ENCODE peak calls at places on chromosomes 4 and X, in five cellular contexts. One of them, this sample, is unnamed.

GRCh38 chr4:71396382-71396781 is 57.6 kb downstream of the SLC4A4 start:
- DNase-seq in adrenal gland: no peak
- DNase-seq in tibial nerve: no peak
- DNase-seq in sigmoid colon: no peak
- DNase-seq in ovary: no peak
- DNase-seq in this sample: no peak

GRCh38 chr4:177485528-177485927 is 43.3 kb upstream of the AGA start:
- DNase-seq in ovary: no peak
- DNase-seq in sigmoid colon: no peak
- DNase-seq in tibial nerve: no peak
- DNase-seq in adrenal gland: no peak
- DNase-seq in this sample: no peak

GRCh38 chr4:164871673-164872072 is 5.3 kb upstream of the APELA start:
- DNase-seq in ovary: no peak
- DNase-seq in sigmoid colon: no peak
- DNase-seq in tibial nerve: no peak
- DNase-seq in adrenal gland: no peak
- DNase-seq in this sample: no peak

GRCh38 chr4:168509786-168510185 is 12.9 kb downstream of the PALLD start:
- DNase-seq in tibial nerve: no peak
- DNase-seq in adrenal gland: no peak
- DNase-seq in sigmoid colon: no peak
- DNase-seq in ovary: no peak
- DNase-seq in this sample: no peak

GRCh38 chr4:7938513-7939376 is 916 bp downstream of the AFAP1 start:
- DNase-seq in tibial nerve: peak; percentile 17
- DNase-seq in sigmoid colon: peak; percentile 76
- DNase-seq in ovary: peak; percentile 44
- DNase-seq in adrenal gland: no peak
- DNase-seq in this sample: peak; percentile 58

GRCh38 chrX:46637937-46638336 is 64.4 kb downstream of the CHST7 start:
- DNase-seq in ovary: no peak
- DNase-seq in sigmoid colon: no peak
- DNase-seq in adrenal gland: no peak
- DNase-seq in tibial nerve: no peak
- DNase-seq in this sample: no peak

GRCh38 chr4:104063341-104063740 is 343.6 kb upstream of the TACR3 start:
- DNase-seq in adrenal gland: no peak
- DNase-seq in tibial nerve: no peak
- DNase-seq in sigmoid colon: no peak
- DNase-seq in ovary: no peak
- DNase-seq in this sample: no peak

GRCh38 chrX:48956728-48957414 is 536 bp downstream of the OTUD5 start:
- DNase-seq in sigmoid colon: no peak
- DNase-seq in ovary: peak; percentile 31
- DNase-seq in tibial nerve: no peak
- DNase-seq in adrenal gland: peak; percentile 50
- DNase-seq in this sample: peak; percentile 57

GRCh38 chrX:23435575-23435974 is 100.9 kb downstream of the PTCHD1 start:
- DNase-seq in adrenal gland: no peak
- DNase-seq in tibial nerve: no peak
- DNase-seq in sigmoid colon: no peak
- DNase-seq in ovary: no peak
- DNase-seq in this sample: no peak

GRCh38 chrX:50168305-50168704 is 32.5 kb downstream of the AKAP4 start:
- DNase-seq in adrenal gland: no peak
- DNase-seq in tibial nerve: no peak
- DNase-seq in sigmoid colon: no peak
- DNase-seq in ovary: no peak
- DNase-seq in this sample: no peak

GRCh38 chr4:180542445-180543100 is 1700.6 kb upstream of the TENM3 start:
- DNase-seq in sigmoid colon: no peak
- DNase-seq in adrenal gland: peak; percentile 77
- DNase-seq in tibial nerve: no peak
- DNase-seq in ovary: no peak
- DNase-seq in this sample: no peak

GRCh38 chrX:13605611-13606010 is 36.2 kb downstream of the EGFL6 start:
- DNase-seq in ovary: no peak
- DNase-seq in tibial nerve: no peak
- DNase-seq in adrenal gland: no peak
- DNase-seq in sigmoid colon: no peak
- DNase-seq in this sample: no peak
- H3K4me3 ChIP-seq in ovary: no peak overlapping the region
- H3K4me3 ChIP-seq in tibial nerve: no peak overlapping the region
- H3K4me3 ChIP-seq in adrenal gland: no peak overlapping the region
- H3K4me3 ChIP-seq in sigmoid colon: no peak overlapping the region
- H3K4me3 ChIP-seq in this sample: no peak overlapping the region

GRCh38 chr4:678765-679481 is 4.6 kb downstream of the MYL5 start:
- DNase-seq in sigmoid colon: no peak
- DNase-seq in adrenal gland: peak; percentile 49
- DNase-seq in tibial nerve: no peak
- DNase-seq in ovary: no peak
- DNase-seq in this sample: no peak
- H3K4me1 ChIP-seq in sigmoid colon: peaks cover 18% of the 10 kb centered on the region
- H3K4me1 ChIP-seq in adrenal gland: peaks cover 40% of the 10 kb centered on the region
- H3K4me1 ChIP-seq in tibial nerve: no peaks in the 10 kb centered on the region
- H3K4me1 ChIP-seq in ovary: peaks cover 5% of the 10 kb centered on the region
- H3K4me1 ChIP-seq in this sample: peaks cover 2% of the 10 kb centered on the region

GRCh38 chrX:11766487-11766886 is 8.4 kb downstream of the MSL3 start:
- DNase-seq in tibial nerve: no peak
- DNase-seq in sigmoid colon: no peak
- DNase-seq in adrenal gland: no peak
- DNase-seq in ovary: no peak
- DNase-seq in this sample: no peak

GRCh38 chrX:11764602-11765067 is 6.6 kb downstream of the MSL3 start:
- DNase-seq in tibial nerve: no peak
- DNase-seq in sigmoid colon: no peak
- DNase-seq in adrenal gland: no peak
- DNase-seq in ovary: no peak
- DNase-seq in this sample: no peak

GRCh38 chrX:11768039-11768438 is 10.0 kb downstream of the MSL3 start:
- DNase-seq in sigmoid colon: no peak
- DNase-seq in adrenal gland: no peak
- DNase-seq in ovary: no peak
- DNase-seq in tibial nerve: no peak
- DNase-seq in this sample: no peak

GRCh38 chrX:11760958-11761357 is 2.9 kb downstream of the MSL3 start:
- DNase-seq in tibial nerve: no peak
- DNase-seq in sigmoid colon: no peak
- DNase-seq in ovary: no peak
- DNase-seq in adrenal gland: no peak
- DNase-seq in this sample: no peak

DNA sequence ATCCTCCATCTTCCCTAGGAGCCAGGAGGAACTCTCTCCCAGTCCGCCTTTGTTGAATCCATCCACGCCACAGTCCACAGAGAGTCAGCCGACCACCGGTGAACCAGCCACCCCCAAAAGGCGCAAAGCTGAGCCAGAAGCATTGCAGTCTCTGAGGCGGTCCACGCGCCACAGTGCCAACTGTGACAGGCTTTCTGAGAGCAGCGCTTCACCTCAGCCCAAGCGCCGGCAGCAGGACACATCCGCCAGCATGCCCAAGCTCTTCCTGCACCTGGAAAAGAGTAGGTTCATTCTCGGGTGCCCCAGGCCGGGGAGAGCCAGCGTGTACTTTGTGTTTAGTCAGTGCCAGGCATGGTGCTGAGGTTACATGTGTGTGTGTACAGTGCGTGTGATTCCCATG is 7.4 kb downstream of the MSL3 start:
- DNase-seq in tibial nerve: no peak
- DNase-seq in sigmoid colon: no peak
- DNase-seq in adrenal gland: no peak
- DNase-seq in ovary: no peak
- DNase-seq in this sample: no peak
- H3K4me3 ChIP-seq in tibial nerve: no peak overlapping the region
- H3K4me3 ChIP-seq in sigmoid colon: no peak overlapping the region
- H3K4me3 ChIP-seq in adrenal gland: no peak overlapping the region
- H3K4me3 ChIP-seq in ovary: no peak overlapping the region
- H3K4me3 ChIP-seq in this sample: no peak overlapping the region

GRCh38 chr4:159267023-159267939 is 164.4 kb downstream of the RAPGEF2 start:
- DNase-seq in ovary: no peak
- DNase-seq in tibial nerve: no peak
- DNase-seq in adrenal gland: no peak
- DNase-seq in sigmoid colon: no peak
- DNase-seq in this sample: peak; percentile 62
- H3K4me1 ChIP-seq in ovary: peaks cover 2% of the 10 kb centered on the region
- H3K4me1 ChIP-seq in tibial nerve: no peaks in the 10 kb centered on the region
- H3K4me1 ChIP-seq in adrenal gland: peaks cover 44% of the 10 kb centered on the region
- H3K4me1 ChIP-seq in sigmoid colon: peaks cover 30% of the 10 kb centered on the region
- H3K4me1 ChIP-seq in this sample: peaks cover 9% of the 10 kb centered on the region

GRCh38 chr4:15657366-15657765 is 2.2 kb upstream of the FBXL5 start:
- DNase-seq in adrenal gland: no peak
- DNase-seq in ovary: no peak
- DNase-seq in tibial nerve: no peak
- DNase-seq in sigmoid colon: no peak
- DNase-seq in this sample: no peak

GRCh38 chr4:15658136-15658535 is 3.0 kb upstream of the FBXL5 start:
- DNase-seq in sigmoid colon: no peak
- DNase-seq in tibial nerve: no peak
- DNase-seq in ovary: no peak
- DNase-seq in adrenal gland: no peak
- DNase-seq in this sample: no peak

GRCh38 chr4:15654556-15655222 is 468 bp downstream of the FBXL5 start:
- DNase-seq in adrenal gland: peak; percentile 56
- DNase-seq in tibial nerve: peak; percentile 28
- DNase-seq in ovary: peak; percentile 67
- DNase-seq in sigmoid colon: peak; percentile 79
- DNase-seq in this sample: peak; percentile 48

GRCh38 chr4:15655223-15656037 is at the start of gene FBXL5:
- DNase-seq in adrenal gland: peak; percentile 77
- DNase-seq in sigmoid colon: peak; percentile 87
- DNase-seq in ovary: peak; percentile 82
- DNase-seq in tibial nerve: peak; percentile 63
- DNase-seq in this sample: peak; percentile 94

DNA sequence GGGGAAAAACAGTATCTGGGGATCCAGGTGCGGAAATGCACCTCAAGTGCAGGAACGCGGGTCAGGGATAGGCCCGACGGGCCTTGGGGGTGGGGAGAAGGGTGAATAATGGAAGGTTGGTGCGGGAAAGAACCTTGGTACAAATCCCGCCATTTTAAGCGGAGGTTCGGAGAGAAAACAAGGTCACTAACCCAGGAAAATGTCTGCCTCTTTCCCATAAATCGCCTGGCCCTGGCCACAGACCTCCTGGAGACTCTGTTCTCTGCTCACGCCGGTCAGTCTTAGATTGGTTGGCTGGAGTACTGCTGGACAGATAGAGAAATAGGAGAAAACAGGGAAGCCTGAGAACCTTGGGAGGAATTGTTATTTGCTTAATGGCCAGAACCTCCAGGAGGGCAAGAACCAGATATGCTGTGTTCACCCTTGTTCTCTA is 897 bp upstream of the FBXL5 start:
- DNase-seq in sigmoid colon: no peak
- DNase-seq in adrenal gland: peak; percentile 67
- DNase-seq in tibial nerve: peak; percentile 12
- DNase-seq in ovary: no peak
- DNase-seq in this sample: no peak
- H3K4me3 ChIP-seq in sigmoid colon: peak overlapping the region; percentile 77
- H3K4me3 ChIP-seq in adrenal gland: no peak overlapping the region
- H3K4me3 ChIP-seq in tibial nerve: peak overlapping the region; percentile 86
- H3K4me3 ChIP-seq in ovary: peak overlapping the region; percentile 61
- H3K4me3 ChIP-seq in this sample: peak overlapping the region; percentile 97

DNA sequence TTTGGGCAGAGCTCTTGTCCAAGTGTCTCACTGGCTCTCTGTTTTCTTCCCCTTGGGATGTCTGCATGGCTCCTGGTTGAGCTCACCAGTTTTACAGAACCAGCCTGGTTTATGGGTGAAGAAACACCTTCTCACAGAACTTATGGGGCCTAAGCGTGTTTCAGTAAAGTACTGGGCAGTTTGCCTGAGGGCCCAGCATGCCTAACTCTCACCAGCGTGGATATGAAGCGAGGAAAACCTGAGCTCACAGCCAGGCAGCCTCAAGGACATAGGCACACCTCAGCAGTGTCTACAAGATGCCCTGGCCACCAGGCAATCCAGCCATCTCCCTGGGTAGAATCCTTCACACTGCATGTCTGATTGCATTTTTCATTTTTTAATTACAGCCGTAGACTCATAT is 9.2 kb downstream of the NHSL2 start:
- DNase-seq in tibial nerve: no peak
- DNase-seq in sigmoid colon: no peak
- DNase-seq in adrenal gland: no peak
- DNase-seq in ovary: no peak
- DNase-seq in this sample: no peak
- H3K4me1 ChIP-seq in tibial nerve: no peaks in the 10 kb centered on the region
- H3K4me1 ChIP-seq in sigmoid colon: peaks cover 33% of the 10 kb centered on the region
- H3K4me1 ChIP-seq in adrenal gland: no peaks in the 10 kb centered on the region
- H3K4me1 ChIP-seq in ovary: no peaks in the 10 kb centered on the region
- H3K4me1 ChIP-seq in this sample: peaks cover 1% of the 10 kb centered on the region